ENCODE peak calls at places on chromosomes 16 and 17, in six cellular contexts. One of them, this sample, is unnamed.

GRCh38 chr16:17471745-17472075 is 950 bp upstream of the XYLT1 start:
- DNase-seq in A549: no peak
- DNase-seq in suprapubic skin: no peak
- DNase-seq in glomerular endothelial cell: no peak
- DNase-seq in stimulated activated effector memory CD8-positive, alpha-beta T cell treated with anti-CD3 and anti-CD28 coated beads, Interleukin-12 subunit alpha, Interleukin-12 subunit beta, amount 100 ng/mL, for 72 hours: no peak
- DNase-seq in activated T-cell treated with anti-CD3 and anti-CD28 coated beads for 24 hours: no peak
- DNase-seq in this sample: no peak

GRCh38 chr16:22206847-22207714 is 1.0 kb downstream of the EEF2K start:
- DNase-seq in A549: peak; percentile 33
- DNase-seq in suprapubic skin: peak; percentile 95
- DNase-seq in glomerular endothelial cell: no peak
- DNase-seq in stimulated activated effector memory CD8-positive, alpha-beta T cell treated with anti-CD3 and anti-CD28 coated beads, Interleukin-12 subunit alpha, Interleukin-12 subunit beta, amount 100 ng/mL, for 72 hours: peak; percentile 52
- DNase-seq in activated T-cell treated with anti-CD3 and anti-CD28 coated beads for 24 hours: peak; percentile 63
- DNase-seq in this sample: no peak

GRCh38 chr17:1095853-1096675 is 83.7 kb downstream of the ABR start:
- DNase-seq in A549: no peak
- DNase-seq in suprapubic skin: no peak
- DNase-seq in glomerular endothelial cell: no peak
- DNase-seq in stimulated activated effector memory CD8-positive, alpha-beta T cell treated with anti-CD3 and anti-CD28 coated beads, Interleukin-12 subunit alpha, Interleukin-12 subunit beta, amount 100 ng/mL, for 72 hours: no peak
- DNase-seq in activated T-cell treated with anti-CD3 and anti-CD28 coated beads for 24 hours: no peak
- DNase-seq in this sample: no peak

GRCh38 chr17:83062818-83063671 is 16.4 kb upstream of the METRNL start:
- DNase-seq in A549: no peak
- DNase-seq in suprapubic skin: peak; percentile 60
- DNase-seq in glomerular endothelial cell: no peak
- DNase-seq in stimulated activated effector memory CD8-positive, alpha-beta T cell treated with anti-CD3 and anti-CD28 coated beads, Interleukin-12 subunit alpha, Interleukin-12 subunit beta, amount 100 ng/mL, for 72 hours: no peak
- DNase-seq in activated T-cell treated with anti-CD3 and anti-CD28 coated beads for 24 hours: no peak
- DNase-seq in this sample: no peak

GRCh38 chr17:5584971-5585794 is 874 bp upstream of the NLRP1 start:
- DNase-seq in A549: no peak
- DNase-seq in suprapubic skin: no peak
- DNase-seq in glomerular endothelial cell: no peak
- DNase-seq in stimulated activated effector memory CD8-positive, alpha-beta T cell treated with anti-CD3 and anti-CD28 coated beads, Interleukin-12 subunit alpha, Interleukin-12 subunit beta, amount 100 ng/mL, for 72 hours: no peak
- DNase-seq in activated T-cell treated with anti-CD3 and anti-CD28 coated beads for 24 hours: no peak
- DNase-seq in this sample: peak; percentile 81

GRCh38 chr16:73131153-73131862 is 83.4 kb upstream of the ZFHX3 start:
- DNase-seq in A549: no peak
- DNase-seq in suprapubic skin: no peak
- DNase-seq in glomerular endothelial cell: no peak
- DNase-seq in stimulated activated effector memory CD8-positive, alpha-beta T cell treated with anti-CD3 and anti-CD28 coated beads, Interleukin-12 subunit alpha, Interleukin-12 subunit beta, amount 100 ng/mL, for 72 hours: no peak
- DNase-seq in activated T-cell treated with anti-CD3 and anti-CD28 coated beads for 24 hours: no peak
- DNase-seq in this sample: no peak

GRCh38 chr16:72932677-72933335 is 115.1 kb downstream of the ZFHX3 start:
- DNase-seq in A549: no peak
- DNase-seq in suprapubic skin: peak; percentile 19
- DNase-seq in glomerular endothelial cell: no peak
- DNase-seq in stimulated activated effector memory CD8-positive, alpha-beta T cell treated with anti-CD3 and anti-CD28 coated beads, Interleukin-12 subunit alpha, Interleukin-12 subunit beta, amount 100 ng/mL, for 72 hours: no peak
- DNase-seq in activated T-cell treated with anti-CD3 and anti-CD28 coated beads for 24 hours: no peak
- DNase-seq in this sample: no peak

GRCh38 chr17:40548982-40549680 is 16.1 kb downstream of the CCR7 start:
- DNase-seq in A549: peak; percentile 82
- DNase-seq in suprapubic skin: peak; percentile 78
- DNase-seq in glomerular endothelial cell: no peak
- DNase-seq in stimulated activated effector memory CD8-positive, alpha-beta T cell treated with anti-CD3 and anti-CD28 coated beads, Interleukin-12 subunit alpha, Interleukin-12 subunit beta, amount 100 ng/mL, for 72 hours: peak; percentile 4
- DNase-seq in activated T-cell treated with anti-CD3 and anti-CD28 coated beads for 24 hours: no peak
- DNase-seq in this sample: no peak

GRCh38 chr17:38706625-38707298 is 1.7 kb downstream of the MLLT6 start:
- DNase-seq in A549: no peak
- DNase-seq in suprapubic skin: no peak
- DNase-seq in glomerular endothelial cell: no peak
- DNase-seq in stimulated activated effector memory CD8-positive, alpha-beta T cell treated with anti-CD3 and anti-CD28 coated beads, Interleukin-12 subunit alpha, Interleukin-12 subunit beta, amount 100 ng/mL, for 72 hours: no peak
- DNase-seq in activated T-cell treated with anti-CD3 and anti-CD28 coated beads for 24 hours: peak; percentile 26
- DNase-seq in this sample: no peak

GRCh38 chr17:8223356-8224063 is 13.1 kb upstream of the AURKB start:
- DNase-seq in A549: peak; percentile 48
- DNase-seq in suprapubic skin: peak; percentile 87
- DNase-seq in glomerular endothelial cell: no peak
- DNase-seq in stimulated activated effector memory CD8-positive, alpha-beta T cell treated with anti-CD3 and anti-CD28 coated beads, Interleukin-12 subunit alpha, Interleukin-12 subunit beta, amount 100 ng/mL, for 72 hours: peak; percentile 22
- DNase-seq in activated T-cell treated with anti-CD3 and anti-CD28 coated beads for 24 hours: peak; percentile 44
- DNase-seq in this sample: peak; percentile 90

GRCh38 chr17:29891131-29891530 is 38.9 kb downstream of the SSH2 start:
- DNase-seq in A549: no peak
- DNase-seq in suprapubic skin: no peak
- DNase-seq in glomerular endothelial cell: no peak
- DNase-seq in stimulated activated effector memory CD8-positive, alpha-beta T cell treated with anti-CD3 and anti-CD28 coated beads, Interleukin-12 subunit alpha, Interleukin-12 subunit beta, amount 100 ng/mL, for 72 hours: no peak
- DNase-seq in activated T-cell treated with anti-CD3 and anti-CD28 coated beads for 24 hours: no peak
- DNase-seq in this sample: no peak

GRCh38 chr16:51313204-51313603 is 162.1 kb upstream of the SALL1 start:
- DNase-seq in A549: no peak
- DNase-seq in suprapubic skin: no peak
- DNase-seq in glomerular endothelial cell: no peak
- DNase-seq in stimulated activated effector memory CD8-positive, alpha-beta T cell treated with anti-CD3 and anti-CD28 coated beads, Interleukin-12 subunit alpha, Interleukin-12 subunit beta, amount 100 ng/mL, for 72 hours: no peak
- DNase-seq in activated T-cell treated with anti-CD3 and anti-CD28 coated beads for 24 hours: no peak
- DNase-seq in this sample: no peak

GRCh38 chr16:78303946-78304345 is 204.5 kb downstream of the WWOX start:
- DNase-seq in A549: no peak
- DNase-seq in suprapubic skin: no peak
- DNase-seq in glomerular endothelial cell: no peak
- DNase-seq in stimulated activated effector memory CD8-positive, alpha-beta T cell treated with anti-CD3 and anti-CD28 coated beads, Interleukin-12 subunit alpha, Interleukin-12 subunit beta, amount 100 ng/mL, for 72 hours: no peak
- DNase-seq in activated T-cell treated with anti-CD3 and anti-CD28 coated beads for 24 hours: no peak
- DNase-seq in this sample: no peak

GRCh38 chr17:48597775-48598631 is 4.4 kb upstream of the HOXB5 start:
- DNase-seq in A549: no peak
- DNase-seq in suprapubic skin: no peak
- DNase-seq in glomerular endothelial cell: no peak
- DNase-seq in stimulated activated effector memory CD8-positive, alpha-beta T cell treated with anti-CD3 and anti-CD28 coated beads, Interleukin-12 subunit alpha, Interleukin-12 subunit beta, amount 100 ng/mL, for 72 hours: no peak
- DNase-seq in activated T-cell treated with anti-CD3 and anti-CD28 coated beads for 24 hours: no peak
- DNase-seq in this sample: no peak

GRCh38 chr17:71500761-71501555 is 619.9 kb upstream of the SOX9 start:
- DNase-seq in A549: no peak
- DNase-seq in suprapubic skin: no peak
- DNase-seq in glomerular endothelial cell: no peak
- DNase-seq in stimulated activated effector memory CD8-positive, alpha-beta T cell treated with anti-CD3 and anti-CD28 coated beads, Interleukin-12 subunit alpha, Interleukin-12 subunit beta, amount 100 ng/mL, for 72 hours: no peak
- DNase-seq in activated T-cell treated with anti-CD3 and anti-CD28 coated beads for 24 hours: no peak
- DNase-seq in this sample: no peak

GRCh38 chr17:82985973-82986372 is 93.4 kb upstream of the METRNL start:
- DNase-seq in A549: no peak
- DNase-seq in suprapubic skin: peak; percentile 65
- DNase-seq in glomerular endothelial cell: no peak
- DNase-seq in stimulated activated effector memory CD8-positive, alpha-beta T cell treated with anti-CD3 and anti-CD28 coated beads, Interleukin-12 subunit alpha, Interleukin-12 subunit beta, amount 100 ng/mL, for 72 hours: peak; percentile 29
- DNase-seq in activated T-cell treated with anti-CD3 and anti-CD28 coated beads for 24 hours: peak; percentile 31
- DNase-seq in this sample: peak; percentile 14

GRCh38 chr16:5186381-5186903 is 88.8 kb upstream of the EEF2KMT start:
- DNase-seq in A549: no peak
- DNase-seq in suprapubic skin: no peak
- DNase-seq in glomerular endothelial cell: no peak
- DNase-seq in stimulated activated effector memory CD8-positive, alpha-beta T cell treated with anti-CD3 and anti-CD28 coated beads, Interleukin-12 subunit alpha, Interleukin-12 subunit beta, amount 100 ng/mL, for 72 hours: no peak
- DNase-seq in activated T-cell treated with anti-CD3 and anti-CD28 coated beads for 24 hours: no peak
- DNase-seq in this sample: no peak

GRCh38 chr17:73758245-73758644 is 114.0 kb upstream of the SDK2 start:
- DNase-seq in A549: no peak
- DNase-seq in suprapubic skin: no peak
- DNase-seq in glomerular endothelial cell: no peak
- DNase-seq in stimulated activated effector memory CD8-positive, alpha-beta T cell treated with anti-CD3 and anti-CD28 coated beads, Interleukin-12 subunit alpha, Interleukin-12 subunit beta, amount 100 ng/mL, for 72 hours: no peak
- DNase-seq in activated T-cell treated with anti-CD3 and anti-CD28 coated beads for 24 hours: no peak
- DNase-seq in this sample: no peak

GRCh38 chr17:67253379-67253778 is 8.4 kb upstream of the HELZ start:
- DNase-seq in A549: no peak
- DNase-seq in suprapubic skin: no peak
- DNase-seq in glomerular endothelial cell: no peak
- DNase-seq in stimulated activated effector memory CD8-positive, alpha-beta T cell treated with anti-CD3 and anti-CD28 coated beads, Interleukin-12 subunit alpha, Interleukin-12 subunit beta, amount 100 ng/mL, for 72 hours: no peak
- DNase-seq in activated T-cell treated with anti-CD3 and anti-CD28 coated beads for 24 hours: no peak
- DNase-seq in this sample: no peak

GRCh38 chr17:69414408-69415274 is at the start of gene MAP2K6:
- DNase-seq in A549: peak; percentile 90
- DNase-seq in suprapubic skin: peak; percentile 80
- DNase-seq in glomerular endothelial cell: no peak
- DNase-seq in stimulated activated effector memory CD8-positive, alpha-beta T cell treated with anti-CD3 and anti-CD28 coated beads, Interleukin-12 subunit alpha, Interleukin-12 subunit beta, amount 100 ng/mL, for 72 hours: peak; percentile 61
- DNase-seq in activated T-cell treated with anti-CD3 and anti-CD28 coated beads for 24 hours: peak; percentile 71
- DNase-seq in this sample: peak; percentile 90

GRCh38 chr17:48960834-48961515 is 7.4 kb downstream of the GIP start:
- DNase-seq in A549: no peak
- DNase-seq in suprapubic skin: no peak
- DNase-seq in glomerular endothelial cell: no peak
- DNase-seq in stimulated activated effector memory CD8-positive, alpha-beta T cell treated with anti-CD3 and anti-CD28 coated beads, Interleukin-12 subunit alpha, Interleukin-12 subunit beta, amount 100 ng/mL, for 72 hours: no peak
- DNase-seq in activated T-cell treated with anti-CD3 and anti-CD28 coated beads for 24 hours: no peak
- DNase-seq in this sample: peak; percentile 46

GRCh38 chr17:32494621-32495346 is 8.0 kb downstream of the CDK5R1 start:
- DNase-seq in A549: no peak
- DNase-seq in suprapubic skin: no peak
- DNase-seq in glomerular endothelial cell: no peak
- DNase-seq in stimulated activated effector memory CD8-positive, alpha-beta T cell treated with anti-CD3 and anti-CD28 coated beads, Interleukin-12 subunit alpha, Interleukin-12 subunit beta, amount 100 ng/mL, for 72 hours: no peak
- DNase-seq in activated T-cell treated with anti-CD3 and anti-CD28 coated beads for 24 hours: no peak
- DNase-seq in this sample: no peak

GRCh38 chr17:1745513-1746020 is 2.9 kb downstream of the SERPINF2 start:
- DNase-seq in A549: no peak
- DNase-seq in suprapubic skin: no peak
- DNase-seq in glomerular endothelial cell: no peak
- DNase-seq in stimulated activated effector memory CD8-positive, alpha-beta T cell treated with anti-CD3 and anti-CD28 coated beads, Interleukin-12 subunit alpha, Interleukin-12 subunit beta, amount 100 ng/mL, for 72 hours: no peak
- DNase-seq in activated T-cell treated with anti-CD3 and anti-CD28 coated beads for 24 hours: no peak
- DNase-seq in this sample: no peak

GRCh38 chr17:700504-701094 is 14.0 kb downstream of the VPS53 start:
- DNase-seq in A549: peak; percentile 73
- DNase-seq in suprapubic skin: no peak
- DNase-seq in glomerular endothelial cell: no peak
- DNase-seq in stimulated activated effector memory CD8-positive, alpha-beta T cell treated with anti-CD3 and anti-CD28 coated beads, Interleukin-12 subunit alpha, Interleukin-12 subunit beta, amount 100 ng/mL, for 72 hours: no peak
- DNase-seq in activated T-cell treated with anti-CD3 and anti-CD28 coated beads for 24 hours: no peak
- DNase-seq in this sample: peak; percentile 22

GRCh38 chr17:7888184-7888920 is at the start of gene CHD3:
- DNase-seq in A549: no peak
- DNase-seq in suprapubic skin: peak; percentile 78
- DNase-seq in glomerular endothelial cell: no peak
- DNase-seq in stimulated activated effector memory CD8-positive, alpha-beta T cell treated with anti-CD3 and anti-CD28 coated beads, Interleukin-12 subunit alpha, Interleukin-12 subunit beta, amount 100 ng/mL, for 72 hours: peak; percentile 20
- DNase-seq in activated T-cell treated with anti-CD3 and anti-CD28 coated beads for 24 hours: peak; percentile 45
- DNase-seq in this sample: peak; percentile 56

GRCh38 chr17:5078106-5079028 is at the start of gene ZFP3:
- DNase-seq in A549: peak; percentile 70
- DNase-seq in suprapubic skin: peak; percentile 91
- DNase-seq in glomerular endothelial cell: peak; percentile 29
- DNase-seq in stimulated activated effector memory CD8-positive, alpha-beta T cell treated with anti-CD3 and anti-CD28 coated beads, Interleukin-12 subunit alpha, Interleukin-12 subunit beta, amount 100 ng/mL, for 72 hours: peak; percentile 61
- DNase-seq in activated T-cell treated with anti-CD3 and anti-CD28 coated beads for 24 hours: peak; percentile 72
- DNase-seq in this sample: peak; percentile 51

GRCh38 chr17:6753006-6753445 is 2.8 kb upstream of the XAF1 start:
- DNase-seq in A549: no peak
- DNase-seq in suprapubic skin: peak; percentile 80
- DNase-seq in glomerular endothelial cell: peak; percentile 77
- DNase-seq in stimulated activated effector memory CD8-positive, alpha-beta T cell treated with anti-CD3 and anti-CD28 coated beads, Interleukin-12 subunit alpha, Interleukin-12 subunit beta, amount 100 ng/mL, for 72 hours: peak; percentile 13
- DNase-seq in activated T-cell treated with anti-CD3 and anti-CD28 coated beads for 24 hours: peak; percentile 16
- DNase-seq in this sample: peak; percentile 26

GRCh38 chr17:338442-339192 is 14.0 kb downstream of the RPH3AL start:
- DNase-seq in A549: no peak
- DNase-seq in suprapubic skin: peak; percentile 67
- DNase-seq in glomerular endothelial cell: no peak
- DNase-seq in stimulated activated effector memory CD8-positive, alpha-beta T cell treated with anti-CD3 and anti-CD28 coated beads, Interleukin-12 subunit alpha, Interleukin-12 subunit beta, amount 100 ng/mL, for 72 hours: no peak
- DNase-seq in activated T-cell treated with anti-CD3 and anti-CD28 coated beads for 24 hours: no peak
- DNase-seq in this sample: no peak

GRCh38 chr16:2874584-2875362 is 8.2 kb upstream of the FLYWCH2 start:
- DNase-seq in A549: peak; percentile 59
- DNase-seq in suprapubic skin: peak; percentile 79
- DNase-seq in glomerular endothelial cell: no peak
- DNase-seq in stimulated activated effector memory CD8-positive, alpha-beta T cell treated with anti-CD3 and anti-CD28 coated beads, Interleukin-12 subunit alpha, Interleukin-12 subunit beta, amount 100 ng/mL, for 72 hours: peak; percentile 63
- DNase-seq in activated T-cell treated with anti-CD3 and anti-CD28 coated beads for 24 hours: peak; percentile 53
- DNase-seq in this sample: peak; percentile 82

GRCh38 chr17:64938925-64939474 is 19.7 kb upstream of the LRRC37A3 start:
- DNase-seq in A549: peak; percentile 54
- DNase-seq in suprapubic skin: no peak
- DNase-seq in glomerular endothelial cell: no peak
- DNase-seq in stimulated activated effector memory CD8-positive, alpha-beta T cell treated with anti-CD3 and anti-CD28 coated beads, Interleukin-12 subunit alpha, Interleukin-12 subunit beta, amount 100 ng/mL, for 72 hours: no peak
- DNase-seq in activated T-cell treated with anti-CD3 and anti-CD28 coated beads for 24 hours: peak; percentile 29
- DNase-seq in this sample: peak; percentile 75

GRCh38 chr16:49023095-49023494 is 258.5 kb downstream of the CBLN1 start:
- DNase-seq in A549: no peak
- DNase-seq in suprapubic skin: no peak
- DNase-seq in glomerular endothelial cell: no peak
- DNase-seq in stimulated activated effector memory CD8-positive, alpha-beta T cell treated with anti-CD3 and anti-CD28 coated beads, Interleukin-12 subunit alpha, Interleukin-12 subunit beta, amount 100 ng/mL, for 72 hours: no peak
- DNase-seq in activated T-cell treated with anti-CD3 and anti-CD28 coated beads for 24 hours: no peak
- DNase-seq in this sample: no peak

GRCh38 chr16:48365601-48366164 is 19.5 kb downstream of the SIAH1 start:
- DNase-seq in A549: peak; percentile 71
- DNase-seq in suprapubic skin: peak; percentile 90
- DNase-seq in glomerular endothelial cell: no peak
- DNase-seq in stimulated activated effector memory CD8-positive, alpha-beta T cell treated with anti-CD3 and anti-CD28 coated beads, Interleukin-12 subunit alpha, Interleukin-12 subunit beta, amount 100 ng/mL, for 72 hours: peak; percentile 70
- DNase-seq in activated T-cell treated with anti-CD3 and anti-CD28 coated beads for 24 hours: peak; percentile 73
- DNase-seq in this sample: peak; percentile 97

GRCh38 chr16:49832177-49832576 is 23.7 kb downstream of the ZNF423 start:
- DNase-seq in A549: no peak
- DNase-seq in suprapubic skin: no peak
- DNase-seq in glomerular endothelial cell: no peak
- DNase-seq in stimulated activated effector memory CD8-positive, alpha-beta T cell treated with anti-CD3 and anti-CD28 coated beads, Interleukin-12 subunit alpha, Interleukin-12 subunit beta, amount 100 ng/mL, for 72 hours: no peak
- DNase-seq in activated T-cell treated with anti-CD3 and anti-CD28 coated beads for 24 hours: no peak
- DNase-seq in this sample: no peak

GRCh38 chr17:55690105-55690508 is 32.6 kb downstream of the TMEM100 start:
- DNase-seq in A549: no peak
- DNase-seq in suprapubic skin: no peak
- DNase-seq in glomerular endothelial cell: no peak
- DNase-seq in stimulated activated effector memory CD8-positive, alpha-beta T cell treated with anti-CD3 and anti-CD28 coated beads, Interleukin-12 subunit alpha, Interleukin-12 subunit beta, amount 100 ng/mL, for 72 hours: no peak
- DNase-seq in activated T-cell treated with anti-CD3 and anti-CD28 coated beads for 24 hours: no peak
- DNase-seq in this sample: no peak

GRCh38 chr17:7703584-7704574 is 1.1 kb upstream of the EFNB3 start:
- DNase-seq in A549: peak; percentile 34
- DNase-seq in suprapubic skin: peak; percentile 63
- DNase-seq in glomerular endothelial cell: no peak
- DNase-seq in stimulated activated effector memory CD8-positive, alpha-beta T cell treated with anti-CD3 and anti-CD28 coated beads, Interleukin-12 subunit alpha, Interleukin-12 subunit beta, amount 100 ng/mL, for 72 hours: no peak
- DNase-seq in activated T-cell treated with anti-CD3 and anti-CD28 coated beads for 24 hours: no peak
- DNase-seq in this sample: peak; percentile 98

GRCh38 chr17:44733753-44734152 is 25.0 kb upstream of the ADAM11 start:
- DNase-seq in A549: peak; percentile 45
- DNase-seq in suprapubic skin: no peak
- DNase-seq in glomerular endothelial cell: no peak
- DNase-seq in stimulated activated effector memory CD8-positive, alpha-beta T cell treated with anti-CD3 and anti-CD28 coated beads, Interleukin-12 subunit alpha, Interleukin-12 subunit beta, amount 100 ng/mL, for 72 hours: no peak
- DNase-seq in activated T-cell treated with anti-CD3 and anti-CD28 coated beads for 24 hours: no peak
- DNase-seq in this sample: peak; percentile 63

GRCh38 chr16:35743101-35743692 is 2283.8 kb downstream of the TP53TG3F start:
- DNase-seq in A549: no peak
- DNase-seq in suprapubic skin: no peak
- DNase-seq in glomerular endothelial cell: no peak
- DNase-seq in stimulated activated effector memory CD8-positive, alpha-beta T cell treated with anti-CD3 and anti-CD28 coated beads, Interleukin-12 subunit alpha, Interleukin-12 subunit beta, amount 100 ng/mL, for 72 hours: no peak
- DNase-seq in activated T-cell treated with anti-CD3 and anti-CD28 coated beads for 24 hours: no peak
- DNase-seq in this sample: no peak

GRCh38 chr17:18038861-18039534 is at the start of the genes ATPAF2 and GID4:
- DNase-seq in A549: peak; percentile 98
- DNase-seq in suprapubic skin: peak; percentile 99
- DNase-seq in glomerular endothelial cell: peak; percentile 75
- DNase-seq in stimulated activated effector memory CD8-positive, alpha-beta T cell treated with anti-CD3 and anti-CD28 coated beads, Interleukin-12 subunit alpha, Interleukin-12 subunit beta, amount 100 ng/mL, for 72 hours: peak; percentile 97
- DNase-seq in activated T-cell treated with anti-CD3 and anti-CD28 coated beads for 24 hours: peak; percentile 99
- DNase-seq in this sample: peak; percentile 100